ENCODE peak calls at places on chromosomes 2 and 18, in six cellular contexts. S, Y, W, T, V and A are unnamed samples.

GRCh38 chr2:37833420-37833819 is 91.7 kb upstream of the RMDN2 start:
- DNase-seq in S (no peak), Y (no peak), W (no peak), T (no peak), V (no peak), A (no peak)

GRCh38 chr18:23584019-23584970 is 2.0 kb downstream of the NPC1 start:
- DNase-seq in S (no peak), Y (no peak), W (no peak), T (peak), V (no peak), A (no peak)

GRCh38 chr18:11320981-11321380 is 171.6 kb upstream of the PIEZO2 start:
- DNase-seq in S (no peak), Y (no peak), W (no peak), T (no peak), V (no peak), A (no peak)

GRCh38 chr2:18118703-18119102 is 240.2 kb downstream of the KCNS3 start:
- DNase-seq in S (no peak), Y (no peak), W (no peak), T (no peak), V (no peak), A (no peak)

GRCh38 chr2:45843136-45843535 is 191.7 kb downstream of the PRKCE start:
- DNase-seq in S (no peak), Y (no peak), W (no peak), T (no peak), V (peak), A (no peak)

GRCh38 chr2:200404615-200405014 is 98.1 kb downstream of the SPATS2L start:
- DNase-seq in S (no peak), Y (no peak), W (no peak), T (no peak), V (no peak), A (no peak)

GRCh38 chr18:48367557-48367956 is 41.6 kb downstream of the ZBTB7C start:
- DNase-seq in S (no peak), Y (no peak), W (no peak), T (no peak), V (no peak), A (no peak)

GRCh38 chr2:210961249-210961648 is 404.9 kb downstream of the CPS1 start:
- DNase-seq in S (no peak), Y (no peak), W (no peak), T (no peak), V (no peak), A (no peak)

GRCh38 chr2:7037340-7038333 is 120.4 kb downstream of the RNF144A start:
- DNase-seq in S (peak), Y (peak), W (peak), T (peak), V (peak), A (no peak)

GRCh38 chr2:66569321-66569851 is 134.5 kb downstream of the MEIS1 start:
- DNase-seq in S (no peak), Y (no peak), W (no peak), T (no peak), V (no peak), A (no peak)

GRCh38 chr2:112173646-112174319 is 35.6 kb downstream of the FBLN7 start:
- DNase-seq in S (no peak), Y (no peak), W (no peak), T (no peak), V (no peak), A (no peak)

GRCh38 chr2:21270083-21270491 is 146.3 kb downstream of the TDRD15 start:
- DNase-seq in S (no peak), Y (no peak), W (no peak), T (no peak), V (no peak), A (no peak)

GRCh38 chr2:72145658-72146329 is 1.9 kb downstream of the CYP26B1 start:
- DNase-seq in S (no peak), Y (no peak), W (no peak), T (no peak), V (peak), A (no peak)

GRCh38 chr18:31042391-31043181 is at the start of gene DSC3:
- DNase-seq in S (no peak), Y (no peak), W (no peak), T (peak), V (peak), A (no peak)

GRCh38 chr18:78080081-78080480 is 830.4 kb downstream of the GALR1 start:
- DNase-seq in S (no peak), Y (no peak), W (no peak), T (no peak), V (no peak), A (no peak)

GRCh38 chr2:177692828-177693269 is 300.3 kb downstream of the AGPS start:
- DNase-seq in S (no peak), Y (no peak), W (no peak), T (no peak), V (no peak), A (no peak)

GRCh38 chr2:38435775-38436174 is 58.7 kb upstream of the ATL2 start:
- DNase-seq in S (no peak), Y (no peak), W (no peak), T (no peak), V (no peak), A (no peak)

GRCh38 chr18:25737710-25738251 is 352.6 kb downstream of the SS18 start:
- DNase-seq in S (no peak), Y (no peak), W (no peak), T (no peak), V (no peak), A (peak)

GRCh38 chr2:240892361-240892760 is 3.6 kb downstream of the MAB21L4 start:
- DNase-seq in S (no peak), Y (no peak), W (no peak), T (no peak), V (no peak), A (no peak)

GRCh38 chr18:24827500-24827899 is 367.1 kb downstream of the HRH4 start:
- DNase-seq in S (no peak), Y (no peak), W (no peak), T (no peak), V (no peak), A (no peak)

GRCh38 chr2:105179469-105180372 is 61.8 kb upstream of the GPR45 start:
- DNase-seq in S (peak), Y (no peak), W (no peak), T (peak), V (no peak), A (peak)

GRCh38 chr2:68774569-68775271 is 40.1 kb downstream of the ARHGAP25 start:
- DNase-seq in S (no peak), Y (no peak), W (no peak), T (peak), V (peak), A (no peak)

GRCh38 chr2:196718394-196718793 is 78.9 kb downstream of the CCDC150 start:
- DNase-seq in S (no peak), Y (no peak), W (no peak), T (no peak), V (no peak), A (no peak)

GRCh38 chr2:216992056-216992455 is 132.2 kb upstream of the TNP1 start:
- DNase-seq in S (no peak), Y (no peak), W (no peak), T (no peak), V (no peak), A (no peak)

GRCh38 chr2:4358855-4359254 is 655.5 kb downstream of the DCDC2C start:
- DNase-seq in S (no peak), Y (no peak), W (no peak), T (no peak), V (no peak), A (no peak)

GRCh38 chr2:69770747-69771146 is 28.8 kb downstream of the ANXA4 start:
- DNase-seq in S (no peak), Y (no peak), W (no peak), T (no peak), V (no peak), A (no peak)

GRCh38 chr2:217714268-217714643 is 288.5 kb downstream of the TNS1 start:
- DNase-seq in S (no peak), Y (peak), W (no peak), T (peak), V (no peak), A (peak)

GRCh38 chr2:204074434-204074833 is 137.9 kb downstream of the ICOS start:
- DNase-seq in S (no peak), Y (no peak), W (no peak), T (no peak), V (no peak), A (peak)

GRCh38 chr2:73175663-73176204 is 26.6 kb upstream of the NOTO start:
- DNase-seq in S (no peak), Y (peak), W (peak), T (peak), V (peak), A (peak)

GRCh38 chr18:25282282-25282681 is 69.7 kb downstream of the ZNF521 start:
- DNase-seq in S (no peak), Y (no peak), W (no peak), T (peak), V (no peak), A (no peak)

GRCh38 chr2:149661844-149662243 is 74.3 kb upstream of the MMADHC start:
- DNase-seq in S (peak), Y (no peak), W (peak), T (no peak), V (no peak), A (peak)

GRCh38 chr18:36058674-36059073 is 8.7 kb downstream of the RPRD1A start:
- DNase-seq in S (no peak), Y (no peak), W (no peak), T (no peak), V (no peak), A (no peak)

GRCh38 chr2:120312076-120312475 is 33.9 kb upstream of the INHBB start:
- DNase-seq in S (no peak), Y (no peak), W (no peak), T (no peak), V (peak), A (no peak)

GRCh38 chr2:68216454-68217310 is 35.6 kb downstream of the PPP3R1 start:
- DNase-seq in S (no peak), Y (no peak), W (no peak), T (no peak), V (no peak), A (no peak)

GRCh38 chr2:51424418-51424817 is 392.5 kb upstream of the NRXN1 start:
- DNase-seq in S (no peak), Y (no peak), W (no peak), T (no peak), V (peak), A (no peak)

GRCh38 chr2:70926042-70926441 is 9.7 kb upstream of the ATP6V1B1 start:
- DNase-seq in S (no peak), Y (no peak), W (no peak), T (no peak), V (no peak), A (no peak)

GRCh38 chr2:227180286-227180685 is 15.9 kb downstream of the COL4A3 start:
- DNase-seq in S (no peak), Y (no peak), W (no peak), T (no peak), V (no peak), A (no peak)

GRCh38 chr2:94861308-94862152 is 9.7 kb upstream of the TEKT4 start:
- DNase-seq in S (no peak), Y (no peak), W (no peak), T (peak), V (peak), A (no peak)

GRCh38 chr2:28045676-28046351 is 155.3 kb downstream of the BABAM2 start:
- DNase-seq in S (no peak), Y (no peak), W (no peak), T (no peak), V (no peak), A (no peak)

GRCh38 chr2:28052691-28053090 is 162.2 kb downstream of the BABAM2 start:
- DNase-seq in S (no peak), Y (no peak), W (no peak), T (no peak), V (no peak), A (no peak)

GRCh38 chr2:28047698-28048097 is 157.2 kb downstream of the BABAM2 start:
- DNase-seq in S (no peak), Y (no peak), W (no peak), T (no peak), V (no peak), A (no peak)

GRCh38 chr2:28048341-28048740 is 157.8 kb downstream of the BABAM2 start:
- DNase-seq in S (no peak), Y (no peak), W (no peak), T (no peak), V (no peak), A (no peak)

GRCh38 chr2:28049416-28049815 is 158.9 kb downstream of the BABAM2 start:
- DNase-seq in S (no peak), Y (no peak), W (no peak), T (no peak), V (no peak), A (no peak)
- TF ChIP-seq CTCF in S (no peak), Y (no peak), W (no peak), T (no peak), V (no peak), A (no peak)

GRCh38 chr2:207759890-207760289 is 9.8 kb downstream of the FZD5 start:
- DNase-seq in S (no peak), Y (no peak), W (no peak), T (no peak), V (no peak), A (no peak)

GRCh38 chr2:207760453-207760852 is 9.3 kb downstream of the FZD5 start:
- DNase-seq in S (no peak), Y (no peak), W (no peak), T (no peak), V (no peak), A (no peak)

GRCh38 chr2:207763308-207763707 is 6.4 kb downstream of the FZD5 start:
- DNase-seq in S (no peak), Y (no peak), W (no peak), T (no peak), V (no peak), A (no peak)

GRCh38 chr2:207764096-207764630 is 5.5 kb downstream of the FZD5 start:
- DNase-seq in S (no peak), Y (no peak), W (no peak), T (no peak), V (no peak), A (no peak)

GRCh38 chr2:207762146-207762545 is 7.6 kb downstream of the FZD5 start:
- DNase-seq in S (no peak), Y (no peak), W (no peak), T (no peak), V (no peak), A (no peak)
- H3K4me3 ChIP-seq in S (no peak), Y (no peak), W (no peak), T (no peak), V (no peak), A (no peak)

GRCh38 chr18:55486936-55487335 is 101.1 kb downstream of the TCF4 start:
- DNase-seq in S (no peak), Y (no peak), W (no peak), T (no peak), V (no peak), A (no peak)
- TF ChIP-seq CTCF in S (no peak), Y (no peak), W (no peak), T (no peak), V (no peak), A (no peak)

GRCh38 chr18:4119127-4119648 is 335.9 kb downstream of the DLGAP1 start:
- DNase-seq in S (no peak), Y (no peak), W (no peak), T (no peak), V (no peak), A (no peak)
- H3K4me3 ChIP-seq in S (no peak), Y (no peak), W (no peak), T (no peak), V (no peak), A (no peak)

GRCh38 chr2:175621847-175622246 is 380.2 kb downstream of the LNPK start:
- DNase-seq in S (no peak), Y (no peak), W (no peak), T (no peak), V (no peak), A (no peak)
- TF ChIP-seq CTCF in S (peak), Y (no peak), W (no peak), T (no peak), V (no peak), A (no peak)

DNA sequence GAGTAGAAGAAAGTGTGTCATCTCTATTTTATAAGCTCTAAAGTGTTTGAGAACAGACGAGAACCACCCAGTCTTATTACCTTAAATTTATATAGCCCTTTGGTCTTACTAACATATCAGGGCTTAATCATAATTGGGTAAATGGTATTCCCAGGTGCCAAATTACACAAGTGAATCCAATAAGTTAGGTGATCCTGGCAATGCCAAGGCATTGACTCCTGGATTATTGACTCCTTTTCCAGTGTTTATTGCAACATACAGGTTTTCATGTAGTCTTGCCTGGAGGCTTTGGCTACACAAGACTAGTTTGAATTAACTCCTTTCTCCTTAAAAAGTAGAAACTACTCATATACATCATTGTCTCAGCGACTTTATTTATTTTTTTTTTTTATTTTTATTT is 59.7 kb upstream of the MAPRE2 start:
- DNase-seq in S (no peak), Y (no peak), W (no peak), T (no peak), V (no peak), A (no peak)
- H3K4me3 ChIP-seq in S (no peak), Y (no peak), W (no peak), T (no peak), V (no peak), A (no peak)

GRCh38 chr2:205903549-205904129 is 182.3 kb downstream of the INO80D start:
- DNase-seq in S (no peak), Y (no peak), W (peak), T (no peak), V (no peak), A (no peak)
- TF ChIP-seq CTCF in S (peak), Y (no peak), W (peak), T (peak), V (peak), A (peak)